ENCODE peak calls at places on chromosomes 1 and 21, in six cellular contexts. G, X, N, Z, L and C are unnamed samples.
A peak's percentile ranks its signal among the peaks of the same experiment; 100 is the strongest.

GRCh38 chr1:62362952-62363325 is 43.7 kb upstream of the KANK4 start:
- DNase-seq in G (no peak), N (no peak), X (no peak), L (no peak), Z (no peak), C (no peak)

GRCh38 chr1:39409055-39409816 is 82.2 kb upstream of the BMP8A start:
- DNase-seq in L (no peak), G (no peak), N (peak; percentile 21), X (no peak), Z (no peak), C (peak; percentile 17)

GRCh38 chr1:81414417-81415087 is 386.2 kb upstream of the ADGRL2 start:
- DNase-seq in X (peak; percentile 59), N (peak; percentile 16), G (peak; percentile 2), L (no peak), Z (no peak), C (peak; percentile 18)

GRCh38 chr1:84479998-84480397 is 932 bp downstream of the RPF1 start:
- DNase-seq in G (no peak), N (no peak), L (no peak), Z (no peak), X (no peak), C (no peak)

GRCh38 chr21:16976132-16976666 is 536.6 kb upstream of the CXADR start:
- DNase-seq in N (no peak), G (no peak), X (no peak), Z (no peak), L (no peak), C (no peak)

GRCh38 chr21:42366292-42367010 is at the start of gene TFF1:
- DNase-seq in G (no peak), N (peak; percentile 85), X (peak; percentile 88), L (no peak), Z (no peak), C (no peak)

GRCh38 chr1:4395158-4395557 is 259.3 kb upstream of the AJAP1 start:
- DNase-seq in N (peak; percentile 18), L (no peak), G (no peak), Z (no peak), X (no peak), C (no peak)

GRCh38 chr1:89702520-89703045 is 69.7 kb downstream of the LRRC8C start:
- DNase-seq in N (no peak), Z (no peak), G (no peak), L (no peak), X (no peak), C (no peak)

GRCh38 chr1:147080013-147080661 is 92.1 kb downstream of the PRKAB2 start:
- DNase-seq in L (no peak), X (peak; percentile 61), Z (no peak), G (no peak), N (no peak), C (no peak)

GRCh38 chr21:35525443-35525842 is 476.3 kb upstream of the RUNX1 start:
- DNase-seq in G (no peak), Z (no peak), X (no peak), L (no peak), N (no peak), C (no peak)

GRCh38 chr1:30887485-30888315 is 20.9 kb downstream of the SDC3 start:
- DNase-seq in G (no peak), Z (no peak), X (no peak), L (no peak), N (no peak), C (no peak)

GRCh38 chr21:46212721-46213484 is 15.7 kb downstream of the LSS start:
- DNase-seq in L (no peak), Z (no peak), G (no peak), N (no peak), X (no peak), C (no peak)